ENCODE peak calls at places on chromosomes 3 and 15, in nine cellular contexts. One of them, this sample, is unnamed.

GRCh38 chr3:72413228-72413627 is 435.0 kb downstream of the SHQ1 start:
- DNase-seq in spleen: no peak
- DNase-seq in Peyer's patch: no peak
- DNase-seq in K562: peak
- DNase-seq in ovary: no peak
- DNase-seq in uterus: no peak
- DNase-seq in heart left ventricle: no peak
- DNase-seq in transverse colon: no peak
- DNase-seq in right lobe of liver: no peak
- DNase-seq in this sample: no peak

GRCh38 chr3:127485396-127486170 is 105.0 kb downstream of the TPRA1 start:
- DNase-seq in spleen: peak
- DNase-seq in Peyer's patch: no peak
- DNase-seq in K562: no peak
- DNase-seq in ovary: no peak
- DNase-seq in uterus: no peak
- DNase-seq in heart left ventricle: no peak
- DNase-seq in transverse colon: no peak
- DNase-seq in right lobe of liver: peak
- DNase-seq in this sample: no peak

GRCh38 chr15:71397377-71397776 is 282.1 kb downstream of the THSD4 start:
- DNase-seq in spleen: no peak
- DNase-seq in Peyer's patch: no peak
- DNase-seq in K562: no peak
- DNase-seq in ovary: no peak
- DNase-seq in uterus: no peak
- DNase-seq in heart left ventricle: no peak
- DNase-seq in transverse colon: peak
- DNase-seq in right lobe of liver: no peak
- DNase-seq in this sample: no peak

GRCh38 chr3:137906985-137907649 is 102.8 kb upstream of the CLDN18 start:
- DNase-seq in spleen: peak
- DNase-seq in Peyer's patch: no peak
- DNase-seq in K562: no peak
- DNase-seq in ovary: no peak
- DNase-seq in uterus: no peak
- DNase-seq in heart left ventricle: no peak
- DNase-seq in transverse colon: no peak
- DNase-seq in right lobe of liver: no peak
- DNase-seq in this sample: no peak

GRCh38 chr15:97301166-97301565 is 659.3 kb upstream of the ARRDC4 start:
- DNase-seq in spleen: peak
- DNase-seq in Peyer's patch: no peak
- DNase-seq in K562: no peak
- DNase-seq in ovary: no peak
- DNase-seq in uterus: no peak
- DNase-seq in heart left ventricle: no peak
- DNase-seq in transverse colon: no peak
- DNase-seq in right lobe of liver: no peak
- DNase-seq in this sample: no peak

GRCh38 chr3:14134291-14134690 is 9.4 kb downstream of the TMEM43 start:
- DNase-seq in spleen: no peak
- DNase-seq in Peyer's patch: no peak
- DNase-seq in K562: no peak
- DNase-seq in ovary: no peak
- DNase-seq in uterus: no peak
- DNase-seq in heart left ventricle: no peak
- DNase-seq in transverse colon: no peak
- DNase-seq in right lobe of liver: no peak
- DNase-seq in this sample: no peak

GRCh38 chr15:59688888-59689625 is at the start of gene BNIP2:
- DNase-seq in spleen: peak
- DNase-seq in Peyer's patch: peak
- DNase-seq in K562: peak
- DNase-seq in ovary: peak
- DNase-seq in uterus: peak
- DNase-seq in heart left ventricle: peak
- DNase-seq in transverse colon: peak
- DNase-seq in right lobe of liver: peak
- DNase-seq in this sample: peak

GRCh38 chr15:48190932-48191573 is 412 bp upstream of the CTXN2 start:
- DNase-seq in spleen: no peak
- DNase-seq in Peyer's patch: peak
- DNase-seq in K562: peak
- DNase-seq in ovary: peak
- DNase-seq in uterus: peak
- DNase-seq in heart left ventricle: peak
- DNase-seq in transverse colon: peak
- DNase-seq in right lobe of liver: no peak
- DNase-seq in this sample: no peak

GRCh38 chr15:55712363-55712762 is 30.6 kb downstream of the PRTG start:
- DNase-seq in spleen: no peak
- DNase-seq in Peyer's patch: no peak
- DNase-seq in K562: no peak
- DNase-seq in ovary: no peak
- DNase-seq in uterus: no peak
- DNase-seq in heart left ventricle: no peak
- DNase-seq in transverse colon: no peak
- DNase-seq in right lobe of liver: no peak
- DNase-seq in this sample: no peak

GRCh38 chr15:59941612-59942011 is 62.5 kb upstream of the FOXB1 start:
- DNase-seq in spleen: no peak
- DNase-seq in Peyer's patch: no peak
- DNase-seq in K562: no peak
- DNase-seq in ovary: no peak
- DNase-seq in uterus: no peak
- DNase-seq in heart left ventricle: no peak
- DNase-seq in transverse colon: no peak
- DNase-seq in right lobe of liver: no peak
- DNase-seq in this sample: no peak

GRCh38 chr3:52777959-52778805 is 783 bp downstream of the ITIH1 start:
- DNase-seq in spleen: peak
- DNase-seq in Peyer's patch: no peak
- DNase-seq in K562: no peak
- DNase-seq in ovary: peak
- DNase-seq in uterus: peak
- DNase-seq in heart left ventricle: no peak
- DNase-seq in transverse colon: peak
- DNase-seq in right lobe of liver: peak
- DNase-seq in this sample: no peak

GRCh38 chr3:42665050-42665878 is 11.8 kb downstream of the ZBTB47 start:
- DNase-seq in spleen: no peak
- DNase-seq in Peyer's patch: no peak
- DNase-seq in K562: no peak
- DNase-seq in ovary: no peak
- DNase-seq in uterus: peak
- DNase-seq in heart left ventricle: no peak
- DNase-seq in transverse colon: no peak
- DNase-seq in right lobe of liver: no peak
- DNase-seq in this sample: no peak

GRCh38 chr15:78171864-78172472 is 22.8 kb downstream of the IDH3A start:
- DNase-seq in spleen: no peak
- DNase-seq in Peyer's patch: no peak
- DNase-seq in K562: no peak
- DNase-seq in ovary: no peak
- DNase-seq in uterus: no peak
- DNase-seq in heart left ventricle: no peak
- DNase-seq in transverse colon: no peak
- DNase-seq in right lobe of liver: peak
- DNase-seq in this sample: no peak

GRCh38 chr3:50193286-50193685 is 1.9 kb downstream of the GNAT1 start:
- DNase-seq in spleen: no peak
- DNase-seq in Peyer's patch: no peak
- DNase-seq in K562: no peak
- DNase-seq in ovary: no peak
- DNase-seq in uterus: no peak
- DNase-seq in heart left ventricle: no peak
- DNase-seq in transverse colon: no peak
- DNase-seq in right lobe of liver: no peak
- DNase-seq in this sample: no peak

GRCh38 chr15:39248204-39248603 is 332.7 kb upstream of the THBS1 start:
- DNase-seq in spleen: no peak
- DNase-seq in Peyer's patch: no peak
- DNase-seq in K562: no peak
- DNase-seq in ovary: peak
- DNase-seq in uterus: no peak
- DNase-seq in heart left ventricle: peak
- DNase-seq in transverse colon: no peak
- DNase-seq in right lobe of liver: no peak
- DNase-seq in this sample: no peak

GRCh38 chr15:70226337-70226980 is 128.7 kb upstream of the TLE3 start:
- DNase-seq in spleen: no peak
- DNase-seq in Peyer's patch: no peak
- DNase-seq in K562: no peak
- DNase-seq in ovary: no peak
- DNase-seq in uterus: no peak
- DNase-seq in heart left ventricle: no peak
- DNase-seq in transverse colon: no peak
- DNase-seq in right lobe of liver: peak
- DNase-seq in this sample: no peak

GRCh38 chr3:122687298-122687697 is 6.7 kb downstream of the PARP14 start:
- DNase-seq in spleen: no peak
- DNase-seq in Peyer's patch: no peak
- DNase-seq in K562: no peak
- DNase-seq in ovary: no peak
- DNase-seq in uterus: no peak
- DNase-seq in heart left ventricle: no peak
- DNase-seq in transverse colon: no peak
- DNase-seq in right lobe of liver: no peak
- DNase-seq in this sample: no peak
- TF ChIP-seq POLR2A in spleen: no peak
- TF ChIP-seq POLR2A in Peyer's patch: no peak
- TF ChIP-seq POLR2A in K562: no peak
- TF ChIP-seq POLR2A in ovary: no peak
- TF ChIP-seq POLR2A in uterus: no peak
- TF ChIP-seq POLR2A in heart left ventricle: no peak
- TF ChIP-seq POLR2A in transverse colon: no peak
- TF ChIP-seq POLR2A in right lobe of liver: no peak
- TF ChIP-seq POLR2A in this sample: no peak

GRCh38 chr3:63228087-63228486 is 50.0 kb upstream of the SYNPR start:
- DNase-seq in spleen: no peak
- DNase-seq in Peyer's patch: no peak
- DNase-seq in K562: no peak
- DNase-seq in ovary: no peak
- DNase-seq in uterus: no peak
- DNase-seq in heart left ventricle: no peak
- DNase-seq in transverse colon: no peak
- DNase-seq in right lobe of liver: no peak
- DNase-seq in this sample: no peak

GRCh38 chr3:63231556-63231955 is 46.6 kb upstream of the SYNPR start:
- DNase-seq in spleen: no peak
- DNase-seq in Peyer's patch: no peak
- DNase-seq in K562: no peak
- DNase-seq in ovary: no peak
- DNase-seq in uterus: no peak
- DNase-seq in heart left ventricle: no peak
- DNase-seq in transverse colon: no peak
- DNase-seq in right lobe of liver: no peak
- DNase-seq in this sample: no peak

GRCh38 chr3:63230146-63230545 is 48.0 kb upstream of the SYNPR start:
- DNase-seq in spleen: no peak
- DNase-seq in Peyer's patch: no peak
- DNase-seq in K562: no peak
- DNase-seq in ovary: no peak
- DNase-seq in uterus: no peak
- DNase-seq in heart left ventricle: no peak
- DNase-seq in transverse colon: no peak
- DNase-seq in right lobe of liver: no peak
- DNase-seq in this sample: no peak

GRCh38 chr3:63228677-63229076 is 49.4 kb upstream of the SYNPR start:
- DNase-seq in spleen: no peak
- DNase-seq in Peyer's patch: no peak
- DNase-seq in K562: peak
- DNase-seq in ovary: no peak
- DNase-seq in uterus: no peak
- DNase-seq in heart left ventricle: no peak
- DNase-seq in transverse colon: no peak
- DNase-seq in right lobe of liver: no peak
- DNase-seq in this sample: no peak

GRCh38 chr3:63232764-63233396 is 45.2 kb upstream of the SYNPR start:
- DNase-seq in spleen: no peak
- DNase-seq in Peyer's patch: no peak
- DNase-seq in K562: no peak
- DNase-seq in ovary: no peak
- DNase-seq in uterus: no peak
- DNase-seq in heart left ventricle: no peak
- DNase-seq in transverse colon: no peak
- DNase-seq in right lobe of liver: no peak
- DNase-seq in this sample: no peak
- TF ChIP-seq CTCF in spleen: peak
- TF ChIP-seq CTCF in Peyer's patch: peak
- TF ChIP-seq CTCF in K562: no peak
- TF ChIP-seq CTCF in ovary: no peak
- TF ChIP-seq CTCF in uterus: no peak
- TF ChIP-seq CTCF in heart left ventricle: peak
- TF ChIP-seq CTCF in transverse colon: peak
- TF ChIP-seq CTCF in right lobe of liver: no peak
- TF ChIP-seq CTCF in this sample: no peak

GRCh38 chr3:55486101-55486856 is 827 bp downstream of the WNT5A start:
- DNase-seq in spleen: peak
- DNase-seq in Peyer's patch: peak
- DNase-seq in K562: no peak
- DNase-seq in ovary: peak
- DNase-seq in uterus: peak
- DNase-seq in heart left ventricle: peak
- DNase-seq in transverse colon: peak
- DNase-seq in right lobe of liver: peak
- DNase-seq in this sample: peak
- H3K27ac ChIP-seq in spleen: peak
- H3K27ac ChIP-seq in Peyer's patch: peak
- H3K27ac ChIP-seq in K562: no peak
- H3K27ac ChIP-seq in ovary: peak
- H3K27ac ChIP-seq in uterus: peak
- H3K27ac ChIP-seq in heart left ventricle: peak
- H3K27ac ChIP-seq in transverse colon: peak
- H3K27ac ChIP-seq in right lobe of liver: peak
- H3K27ac ChIP-seq in this sample: peak

DNA sequence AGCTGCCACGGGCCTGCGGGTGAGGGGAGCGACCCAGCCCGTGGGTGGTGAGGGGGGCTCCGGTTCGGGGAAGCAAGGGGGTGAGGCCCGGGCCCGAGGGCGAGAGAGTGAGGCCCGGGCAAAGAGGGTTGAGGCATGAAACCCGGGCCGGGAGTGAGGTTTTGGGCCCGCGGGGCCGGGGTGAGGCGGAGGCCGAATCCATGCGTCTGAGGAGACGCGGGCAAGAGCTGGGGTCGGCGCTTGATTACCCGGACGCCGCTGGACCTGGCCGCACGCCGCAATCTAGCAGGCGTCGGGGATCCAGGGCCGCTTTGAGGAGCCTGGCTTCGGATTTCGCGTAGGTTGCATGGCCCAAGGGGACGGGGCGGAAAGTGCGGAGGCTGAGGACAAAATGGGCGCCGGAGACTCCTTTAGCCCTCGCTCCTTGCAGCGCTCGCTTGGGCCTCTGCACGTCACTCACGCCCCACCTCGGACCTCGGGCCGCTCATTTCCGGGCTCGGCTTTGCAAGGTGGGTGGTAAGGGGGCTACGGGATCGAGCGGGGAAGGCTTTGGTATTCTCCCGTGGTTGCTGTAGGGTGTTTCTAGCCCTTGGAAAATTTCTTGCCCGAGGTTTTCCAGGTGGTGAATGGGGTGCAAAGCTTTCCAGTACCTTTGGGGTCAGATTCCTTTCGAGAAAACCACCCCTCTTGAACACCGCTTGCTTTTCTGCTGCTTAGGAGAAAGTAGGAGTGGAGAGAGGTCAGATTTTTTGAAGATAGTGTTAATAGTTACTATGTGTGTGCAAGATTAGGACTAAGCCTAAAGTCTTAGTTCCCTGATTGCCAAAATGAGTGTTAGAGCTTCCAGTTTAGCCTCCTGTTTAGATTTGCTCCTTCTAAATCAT is 827 bp downstream of the SLC25A36 start:
- DNase-seq in spleen: peak
- DNase-seq in Peyer's patch: peak
- DNase-seq in K562: peak
- DNase-seq in ovary: peak
- DNase-seq in uterus: peak
- DNase-seq in heart left ventricle: peak
- DNase-seq in transverse colon: peak
- DNase-seq in right lobe of liver: no peak
- DNase-seq in this sample: peak
- TF ChIP-seq POLR2A in spleen: no peak
- TF ChIP-seq POLR2A in Peyer's patch: no peak
- TF ChIP-seq POLR2A in K562: no peak
- TF ChIP-seq POLR2A in ovary: no peak
- TF ChIP-seq POLR2A in uterus: no peak
- TF ChIP-seq POLR2A in heart left ventricle: no peak
- TF ChIP-seq POLR2A in transverse colon: no peak
- TF ChIP-seq POLR2A in right lobe of liver: no peak
- TF ChIP-seq POLR2A in this sample: no peak